ENCODE peak calls at places on chromosomes 1 and 21, in ten cellular contexts. Z is psoas muscle, N is ovary, K is uterus, E is pancreas, X is adrenal gland, U is fibroblast of lung, L is cardiac muscle cell, R is thoracic aorta, T is breast epithelium. M is an unnamed sample. For H3K27me3 and H3K4me1, the result is how much of the 10 kb centered on the place peaks cover.

GRCh38 chr1:14606632-14607031 is 8.1 kb downstream of the KAZN start:
- DNase-seq in Z (no peak), N (no peak), K (no peak), E (no peak), X (no peak), U (no peak), L (peak), R (no peak), T (no peak), M (no peak)

GRCh38 chr21:21996891-21997290 is 998.7 kb downstream of the NCAM2 start:
- DNase-seq in Z (no peak), N (no peak), K (no peak), E (no peak), X (no peak), U (no peak), L (no peak), R (no peak), T (no peak), M (no peak)

GRCh38 chr1:184854036-184854435 is 99.4 kb upstream of the EDEM3 start:
- DNase-seq in Z (no peak), N (no peak), K (no peak), E (no peak), X (no peak), U (no peak), L (no peak), R (no peak), T (no peak), M (no peak)

GRCh38 chr1:1162597-1163537 is 10.8 kb upstream of the TTLL10 start:
- DNase-seq in Z (peak), N (no peak), K (no peak), E (peak), X (no peak), U (no peak), L (no peak), R (no peak), T (peak), M (no peak)

GRCh38 chr1:201551096-201551495 is 12.2 kb downstream of the NAV1 start:
- DNase-seq in Z (no peak), N (no peak), K (no peak), E (no peak), X (no peak), U (no peak), L (no peak), R (no peak), T (no peak), M (no peak)

GRCh38 chr1:169049258-169049936 is 57.1 kb upstream of the ATP1B1 start:
- DNase-seq in Z (no peak), N (no peak), K (no peak), E (no peak), X (no peak), U (no peak), L (no peak), R (no peak), T (no peak), M (no peak)

GRCh38 chr21:23968722-23969647 is 1638.3 kb downstream of the MRPL39 start:
- DNase-seq in Z (no peak), N (no peak), K (no peak), E (peak), X (peak), U (peak), L (peak), R (no peak), T (no peak), M (no peak)

GRCh38 chr1:154784924-154785531 is 85.1 kb downstream of the KCNN3 start:
- DNase-seq in Z (no peak), N (no peak), K (peak), E (no peak), X (no peak), U (no peak), L (no peak), R (no peak), T (no peak), M (peak)

GRCh38 chr1:239843556-239843955 is 248.1 kb upstream of the FMN2 start:
- DNase-seq in Z (no peak), N (no peak), K (no peak), E (no peak), X (no peak), U (no peak), L (no peak), R (no peak), T (no peak), M (no peak)

GRCh38 chr1:211578640-211579433 is at the start of gene SLC30A1:
- DNase-seq in Z (peak), N (peak), K (peak), E (peak), X (peak), U (peak), L (peak), R (peak), T (peak), M (peak)

GRCh38 chr1:77175230-77175844 is 43.9 kb downstream of the PIGK start:
- DNase-seq in Z (no peak), N (no peak), K (no peak), E (no peak), X (no peak), U (peak), L (peak), R (no peak), T (no peak), M (no peak)

GRCh38 chr1:237007147-237007881 is 3.1 kb upstream of the MT1HL1 start:
- DNase-seq in Z (no peak), N (no peak), K (no peak), E (no peak), X (no peak), U (no peak), L (peak), R (no peak), T (no peak), M (no peak)

GRCh38 chr21:35197191-35197590 is 148.1 kb upstream of the RUNX1 start:
- DNase-seq in Z (no peak), N (no peak), K (no peak), E (no peak), X (no peak), U (no peak), L (no peak), R (no peak), T (no peak), M (no peak)

GRCh38 chr1:45172015-45172414 is 34.4 kb downstream of the ZSWIM5 start:
- DNase-seq in Z (no peak), N (peak), K (no peak), E (no peak), X (no peak), U (peak), L (no peak), R (no peak), T (no peak), M (no peak)

GRCh38 chr1:235511470-235512240 is 7.4 kb upstream of the B3GALNT2 start:
- DNase-seq in Z (no peak), N (no peak), K (no peak), E (no peak), X (no peak), U (no peak), L (peak), R (no peak), T (no peak), M (no peak)

GRCh38 chr1:179029293-179029692 is 3.6 kb downstream of the FAM20B start:
- DNase-seq in Z (no peak), N (no peak), K (no peak), E (no peak), X (no peak), U (no peak), L (no peak), R (no peak), T (no peak), M (no peak)

GRCh38 chr1:57683037-57683928 is 259.4 kb upstream of the DAB1 start:
- DNase-seq in Z (no peak), N (no peak), K (no peak), E (no peak), X (no peak), U (no peak), L (no peak), R (no peak), T (no peak), M (no peak)

GRCh38 chr1:25066253-25066652 is 136.2 kb upstream of the RUNX3 start:
- DNase-seq in Z (no peak), N (no peak), K (no peak), E (no peak), X (no peak), U (peak), L (peak), R (no peak), T (no peak), M (no peak)

GRCh38 chr1:23634840-23635642 is 56.6 kb upstream of the RPL11 start:
- DNase-seq in Z (peak), N (peak), K (peak), E (no peak), X (peak), U (peak), L (peak), R (peak), T (no peak), M (peak)

GRCh38 chr1:67646145-67647035 is 38.6 kb upstream of the GADD45A start:
- DNase-seq in Z (peak), N (peak), K (peak), E (peak), X (peak), U (peak), L (peak), R (no peak), T (no peak), M (no peak)

GRCh38 chr1:15803380-15803779 is 4.1 kb downstream of the UQCRHL start:
- DNase-seq in Z (no peak), N (peak), K (no peak), E (no peak), X (no peak), U (peak), L (peak), R (no peak), T (no peak), M (no peak)

GRCh38 chr1:161725888-161726630 is 4.7 kb downstream of the FCRLB start:
- DNase-seq in Z (peak), N (peak), K (peak), E (peak), X (no peak), U (peak), L (no peak), R (no peak), T (no peak), M (peak)

GRCh38 chr1:25338188-25338981 is at the start of gene TMEM50A:
- DNase-seq in Z (peak), N (peak), K (peak), E (peak), X (peak), U (peak), L (peak), R (peak), T (peak), M (peak)

GRCh38 chr1:58089898-58090535 is 456.5 kb downstream of the OMA1 start:
- DNase-seq in Z (no peak), N (no peak), K (no peak), E (no peak), X (no peak), U (no peak), L (no peak), R (no peak), T (no peak), M (no peak)

GRCh38 chr1:119554188-119554587 is 47.2 kb downstream of the HSD3B1 start:
- DNase-seq in Z (no peak), N (peak), K (no peak), E (no peak), X (peak), U (peak), L (peak), R (no peak), T (no peak), M (no peak)

GRCh38 chr1:205237526-205238484 is 10.1 kb downstream of the TMCC2 start:
- DNase-seq in Z (no peak), N (no peak), K (no peak), E (no peak), X (no peak), U (no peak), L (no peak), R (no peak), T (no peak), M (no peak)

GRCh38 chr1:81781749-81782148 is 19.0 kb upstream of the ADGRL2 start:
- DNase-seq in Z (no peak), N (no peak), K (no peak), E (no peak), X (no peak), U (no peak), L (no peak), R (no peak), T (no peak), M (no peak)

GRCh38 chr1:25826571-25826970 is 6.8 kb downstream of the MTFR1L start:
- DNase-seq in Z (no peak), N (no peak), K (no peak), E (no peak), X (no peak), U (no peak), L (no peak), R (no peak), T (no peak), M (no peak)

GRCh38 chr1:28326980-28327379 is 1.9 kb upstream of the MED18 start:
- DNase-seq in Z (no peak), N (no peak), K (no peak), E (no peak), X (no peak), U (no peak), L (no peak), R (no peak), T (no peak), M (no peak)

GRCh38 chr21:45471229-45472052 is 66.5 kb downstream of the COL18A1 start:
- DNase-seq in Z (peak), N (no peak), K (peak), E (peak), X (no peak), U (peak), L (no peak), R (no peak), T (no peak), M (no peak)

GRCh38 chr1:22930235-22930912 is 42.3 kb downstream of the LACTBL1 start:
- DNase-seq in Z (no peak), N (peak), K (no peak), E (no peak), X (peak), U (peak), L (peak), R (no peak), T (peak), M (no peak)

GRCh38 chr21:41560701-41561158 is 52.8 kb upstream of the TMPRSS2 start:
- DNase-seq in Z (no peak), N (no peak), K (no peak), E (no peak), X (no peak), U (no peak), L (no peak), R (no peak), T (no peak), M (no peak)

GRCh38 chr1:25641931-25642611 is 25.5 kb downstream of the MAN1C1 start:
- DNase-seq in Z (no peak), N (no peak), K (peak), E (no peak), X (no peak), U (peak), L (no peak), R (no peak), T (no peak), M (no peak)

GRCh38 chr1:10415211-10415930 is 14.9 kb upstream of the CENPS start:
- DNase-seq in Z (no peak), N (no peak), K (no peak), E (no peak), X (peak), U (peak), L (no peak), R (no peak), T (no peak), M (no peak)

GRCh38 chr1:89832481-89833127 is 11.8 kb downstream of the LRRC8D start:
- DNase-seq in Z (no peak), N (no peak), K (no peak), E (no peak), X (no peak), U (no peak), L (no peak), R (no peak), T (no peak), M (no peak)

GRCh38 chr1:154726443-154726842 is 118.5 kb upstream of the ADAR start:
- DNase-seq in Z (no peak), N (no peak), K (no peak), E (no peak), X (no peak), U (no peak), L (no peak), R (no peak), T (no peak), M (no peak)

GRCh38 chr1:1345384-1345783 is 3.8 kb downstream of the DVL1 start:
- DNase-seq in Z (no peak), N (no peak), K (no peak), E (no peak), X (no peak), U (no peak), L (no peak), R (no peak), T (no peak), M (no peak)

GRCh38 chr1:183841950-183842816 is 37.3 kb downstream of the RGL1 start:
- DNase-seq in Z (no peak), N (no peak), K (peak), E (no peak), X (no peak), U (peak), L (peak), R (no peak), T (no peak), M (no peak)

DNA sequence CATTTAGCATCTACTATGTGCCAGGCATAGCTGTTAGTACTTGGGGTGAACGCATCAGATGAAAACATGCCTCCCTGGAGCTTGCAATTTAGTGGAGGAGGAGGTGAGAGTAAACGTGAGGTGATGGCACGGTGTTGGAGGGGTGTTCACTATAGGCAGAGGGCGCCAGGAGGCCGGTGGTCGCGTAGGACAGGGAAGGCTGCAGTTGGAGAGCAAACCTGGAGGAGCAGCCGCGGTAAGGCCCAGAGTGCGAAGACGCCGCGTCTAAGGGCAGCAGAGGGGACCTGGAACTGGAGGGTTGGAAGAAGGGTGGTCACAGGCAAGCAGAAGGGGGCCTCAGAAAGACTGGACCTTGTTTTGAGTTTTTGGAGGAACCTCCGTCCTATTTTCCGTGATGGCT is 30.2 kb upstream of the TRIM17 start:
- DNase-seq in Z (no peak), N (no peak), K (no peak), E (no peak), X (no peak), U (no peak), L (no peak), R (no peak), T (no peak), M (no peak)
- H3K27me3 ChIP-seq in Z (under half), N (under half), K (under half), E (under half), X (under half), U (under half), L (under half), R (under half), T (under half), M (under half)

GRCh38 chr1:230978491-230979388 is at the start of the genes ARV1 and TTC13:
- DNase-seq in Z (peak), N (peak), K (peak), E (peak), X (peak), U (peak), L (peak), R (peak), T (peak), M (peak)

GRCh38 chr1:230979389-230979716 is 459 bp downstream of the ARV1 start:
- DNase-seq in Z (no peak), N (no peak), K (no peak), E (no peak), X (no peak), U (no peak), L (no peak), R (no peak), T (no peak), M (no peak)

GRCh38 chr1:230976360-230976759 is 2.3 kb downstream of the TTC13 start:
- DNase-seq in Z (no peak), N (no peak), K (no peak), E (no peak), X (no peak), U (no peak), L (no peak), R (no peak), T (no peak), M (no peak)

GRCh38 chr1:230976825-230977747 is 1.6 kb downstream of the TTC13 start:
- DNase-seq in Z (no peak), N (no peak), K (no peak), E (no peak), X (no peak), U (no peak), L (no peak), R (no peak), T (no peak), M (no peak)

GRCh38 chr1:230977781-230978490 is 725 bp downstream of the TTC13 start:
- DNase-seq in Z (peak), N (no peak), K (peak), E (peak), X (peak), U (peak), L (peak), R (no peak), T (no peak), M (peak)
- TF ChIP-seq CTCF in Z (no peak), N (no peak), K (no peak), E (no peak), X (no peak), U (no peak), L (no peak), R (no peak), T (no peak), M (no peak)

DNA sequence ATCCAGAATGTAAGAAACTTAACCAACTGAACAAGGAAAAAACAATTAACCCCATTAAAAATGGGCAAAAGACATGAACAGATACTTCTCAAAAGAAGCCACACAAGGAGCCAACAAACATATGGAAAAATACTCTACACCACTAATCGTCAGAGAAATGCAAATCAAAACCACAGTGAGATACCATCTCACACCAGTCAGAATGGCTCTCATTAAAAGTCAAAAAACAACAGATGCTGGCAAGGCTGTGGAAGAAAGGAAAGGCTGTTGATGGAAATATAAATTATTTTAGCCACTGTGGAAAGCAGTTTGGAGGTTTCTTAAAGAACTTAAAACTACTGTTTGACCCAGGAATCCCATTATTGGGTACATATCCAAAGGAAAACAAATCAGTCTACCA is 51.2 kb downstream of the RGS4 start:
- DNase-seq in Z (no peak), N (no peak), K (no peak), E (no peak), X (no peak), U (no peak), L (no peak), R (no peak), T (no peak), M (no peak)
- H3K4me1 ChIP-seq in Z (under half), N (under half), K (under half), E (under half), X (under half), U (under half), L (under half), R (under half), T (under half), M (under half)

GRCh38 chr21:42653492-42654061 is at the start of gene PDE9A:
- DNase-seq in Z (peak), N (peak), K (peak), E (peak), X (peak), U (no peak), L (peak), R (no peak), T (no peak), M (no peak)
- H3K27me3 ChIP-seq in Z (under half), N (under half), K (under half), E (under half), X (under half), U (under half), L (under half), R (under half), T (under half), M (half or more)

GRCh38 chr1:70434253-70434859 is 23.3 kb downstream of the CTH start:
- DNase-seq in Z (no peak), N (no peak), K (no peak), E (no peak), X (no peak), U (no peak), L (no peak), R (no peak), T (no peak), M (no peak)

GRCh38 chr1:70441392-70442035 is 30.4 kb downstream of the CTH start:
- DNase-seq in Z (no peak), N (no peak), K (no peak), E (no peak), X (no peak), U (no peak), L (no peak), R (no peak), T (no peak), M (no peak)

GRCh38 chr1:70440642-70441391 is 29.7 kb downstream of the CTH start:
- DNase-seq in Z (no peak), N (no peak), K (no peak), E (no peak), X (no peak), U (no peak), L (no peak), R (no peak), T (no peak), M (no peak)

GRCh38 chr1:70438529-70438928 is 27.5 kb downstream of the CTH start:
- DNase-seq in Z (no peak), N (no peak), K (no peak), E (no peak), X (no peak), U (no peak), L (no peak), R (no peak), T (no peak), M (no peak)

DNA sequence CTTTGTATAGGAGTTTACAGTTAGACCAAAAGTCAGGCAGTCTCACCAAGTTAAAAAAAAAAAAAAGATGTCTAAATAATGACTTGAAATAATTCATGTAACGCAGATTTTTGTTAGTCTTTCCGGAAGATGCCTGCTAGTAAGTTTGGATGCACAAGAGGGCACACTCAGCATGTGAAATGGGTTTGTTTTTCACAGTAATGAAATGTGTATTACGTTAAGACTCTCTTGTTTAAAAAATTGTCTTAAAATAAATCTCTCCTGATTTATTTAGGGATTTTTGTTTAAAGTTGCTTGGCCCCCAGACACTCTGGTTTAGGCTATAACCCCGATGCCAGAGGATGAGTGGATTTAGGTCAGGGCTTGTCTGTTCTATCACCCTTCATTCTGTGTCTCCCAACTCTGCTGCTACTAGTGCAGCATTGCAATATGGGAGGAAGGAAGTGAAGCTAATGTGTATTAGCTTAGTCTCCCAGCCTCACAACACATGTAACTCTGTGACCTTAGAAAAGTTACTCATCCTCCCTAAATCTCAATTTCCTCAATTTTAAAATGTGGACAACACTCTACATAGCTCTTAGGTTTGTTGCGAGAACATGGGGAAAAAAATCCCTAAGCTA is 25.7 kb downstream of the CTH start:
- DNase-seq in Z (no peak), N (no peak), K (peak), E (no peak), X (no peak), U (peak), L (no peak), R (no peak), T (no peak), M (no peak)
- TF ChIP-seq CTCF in Z (peak), N (no peak), K (peak), E (no peak), X (peak), U (peak), L (peak), R (no peak), T (peak), M (no peak)